ENCODE peak calls at places on chromosomes 7 and 10, in six cellular contexts. One of them, this sample, is unnamed.

GRCh38 chr10:79933961-79934360 is 14.9 kb downstream of the SFTPD start:
- DNase-seq in mammary epithelial cell: no peak
- DNase-seq in fibroblast of lung: peak
- DNase-seq in upper lobe of right lung: no peak
- DNase-seq in CD4-positive, alpha-beta memory T cell: no peak
- DNase-seq in neuronal stem cell: no peak
- DNase-seq in this sample: no peak

GRCh38 chr7:50584793-50585399 is 19.7 kb upstream of the DDC start:
- DNase-seq in mammary epithelial cell: peak
- DNase-seq in fibroblast of lung: no peak
- DNase-seq in upper lobe of right lung: no peak
- DNase-seq in CD4-positive, alpha-beta memory T cell: no peak
- DNase-seq in neuronal stem cell: no peak
- DNase-seq in this sample: peak

GRCh38 chr7:2621948-2622640 is 9.7 kb upstream of the TTYH3 start:
- DNase-seq in mammary epithelial cell: no peak
- DNase-seq in fibroblast of lung: no peak
- DNase-seq in upper lobe of right lung: no peak
- DNase-seq in CD4-positive, alpha-beta memory T cell: no peak
- DNase-seq in neuronal stem cell: no peak
- DNase-seq in this sample: no peak

GRCh38 chr10:113578766-113579165 is 25.9 kb downstream of the HABP2 start:
- DNase-seq in mammary epithelial cell: no peak
- DNase-seq in fibroblast of lung: no peak
- DNase-seq in upper lobe of right lung: no peak
- DNase-seq in CD4-positive, alpha-beta memory T cell: no peak
- DNase-seq in neuronal stem cell: no peak
- DNase-seq in this sample: no peak

GRCh38 chr10:77824893-77825292 is 101.7 kb downstream of the DLG5 start:
- DNase-seq in mammary epithelial cell: no peak
- DNase-seq in fibroblast of lung: no peak
- DNase-seq in upper lobe of right lung: no peak
- DNase-seq in CD4-positive, alpha-beta memory T cell: no peak
- DNase-seq in neuronal stem cell: no peak
- DNase-seq in this sample: no peak

GRCh38 chr10:107733328-107733727 is 568.8 kb upstream of the SORCS1 start:
- DNase-seq in mammary epithelial cell: peak
- DNase-seq in fibroblast of lung: peak
- DNase-seq in upper lobe of right lung: no peak
- DNase-seq in CD4-positive, alpha-beta memory T cell: no peak
- DNase-seq in neuronal stem cell: no peak
- DNase-seq in this sample: no peak

GRCh38 chr10:1392127-1392526 is 335.9 kb downstream of the WDR37 start:
- DNase-seq in mammary epithelial cell: no peak
- DNase-seq in fibroblast of lung: no peak
- DNase-seq in upper lobe of right lung: no peak
- DNase-seq in CD4-positive, alpha-beta memory T cell: no peak
- DNase-seq in neuronal stem cell: no peak
- DNase-seq in this sample: no peak

GRCh38 chr10:75444781-75445386 is 13.5 kb downstream of the LRMDA start:
- DNase-seq in mammary epithelial cell: no peak
- DNase-seq in fibroblast of lung: peak
- DNase-seq in upper lobe of right lung: no peak
- DNase-seq in CD4-positive, alpha-beta memory T cell: no peak
- DNase-seq in neuronal stem cell: no peak
- DNase-seq in this sample: no peak

GRCh38 chr7:101586971-101587370 is 42.1 kb downstream of the MYL10 start:
- DNase-seq in mammary epithelial cell: no peak
- DNase-seq in fibroblast of lung: no peak
- DNase-seq in upper lobe of right lung: no peak
- DNase-seq in CD4-positive, alpha-beta memory T cell: no peak
- DNase-seq in neuronal stem cell: no peak
- DNase-seq in this sample: no peak

GRCh38 chr7:99984593-99984992 is 8.8 kb upstream of the AZGP1 start:
- DNase-seq in mammary epithelial cell: no peak
- DNase-seq in fibroblast of lung: no peak
- DNase-seq in upper lobe of right lung: peak
- DNase-seq in CD4-positive, alpha-beta memory T cell: no peak
- DNase-seq in neuronal stem cell: no peak
- DNase-seq in this sample: no peak

GRCh38 chr10:30963994-30964930 is 67.4 kb downstream of the ZNF438 start:
- DNase-seq in mammary epithelial cell: no peak
- DNase-seq in fibroblast of lung: no peak
- DNase-seq in upper lobe of right lung: no peak
- DNase-seq in CD4-positive, alpha-beta memory T cell: no peak
- DNase-seq in neuronal stem cell: no peak
- DNase-seq in this sample: no peak

GRCh38 chr7:78326189-78326588 is 527.6 kb downstream of the PHTF2 start:
- DNase-seq in mammary epithelial cell: peak
- DNase-seq in fibroblast of lung: peak
- DNase-seq in upper lobe of right lung: no peak
- DNase-seq in CD4-positive, alpha-beta memory T cell: no peak
- DNase-seq in neuronal stem cell: no peak
- DNase-seq in this sample: peak

GRCh38 chr10:78134919-78135318 is 101.3 kb downstream of the RPS24 start:
- DNase-seq in mammary epithelial cell: no peak
- DNase-seq in fibroblast of lung: no peak
- DNase-seq in upper lobe of right lung: no peak
- DNase-seq in CD4-positive, alpha-beta memory T cell: no peak
- DNase-seq in neuronal stem cell: no peak
- DNase-seq in this sample: no peak

GRCh38 chr10:209357-209756 is 74.1 kb downstream of the ZMYND11 start:
- DNase-seq in mammary epithelial cell: no peak
- DNase-seq in fibroblast of lung: peak
- DNase-seq in upper lobe of right lung: no peak
- DNase-seq in CD4-positive, alpha-beta memory T cell: no peak
- DNase-seq in neuronal stem cell: no peak
- DNase-seq in this sample: no peak

GRCh38 chr10:15084502-15084922 is 4.1 kb downstream of the ACBD7 start:
- DNase-seq in mammary epithelial cell: peak
- DNase-seq in fibroblast of lung: peak
- DNase-seq in upper lobe of right lung: no peak
- DNase-seq in CD4-positive, alpha-beta memory T cell: peak
- DNase-seq in neuronal stem cell: peak
- DNase-seq in this sample: peak

GRCh38 chr7:40330408-40330807 is 195.6 kb downstream of the SUGCT start:
- DNase-seq in mammary epithelial cell: no peak
- DNase-seq in fibroblast of lung: no peak
- DNase-seq in upper lobe of right lung: no peak
- DNase-seq in CD4-positive, alpha-beta memory T cell: no peak
- DNase-seq in neuronal stem cell: no peak
- DNase-seq in this sample: no peak

GRCh38 chr10:77189056-77189455 is 448.6 kb downstream of the KCNMA1 start:
- DNase-seq in mammary epithelial cell: no peak
- DNase-seq in fibroblast of lung: no peak
- DNase-seq in upper lobe of right lung: no peak
- DNase-seq in CD4-positive, alpha-beta memory T cell: no peak
- DNase-seq in neuronal stem cell: no peak
- DNase-seq in this sample: no peak

GRCh38 chr7:3922175-3922635 is 621.2 kb downstream of the SDK1 start:
- DNase-seq in mammary epithelial cell: peak
- DNase-seq in fibroblast of lung: peak
- DNase-seq in upper lobe of right lung: no peak
- DNase-seq in CD4-positive, alpha-beta memory T cell: no peak
- DNase-seq in neuronal stem cell: peak
- DNase-seq in this sample: peak

GRCh38 chr10:72242675-72243074 is 26.6 kb upstream of the ASCC1 start:
- DNase-seq in mammary epithelial cell: no peak
- DNase-seq in fibroblast of lung: peak
- DNase-seq in upper lobe of right lung: peak
- DNase-seq in CD4-positive, alpha-beta memory T cell: no peak
- DNase-seq in neuronal stem cell: no peak
- DNase-seq in this sample: no peak

GRCh38 chr7:132404261-132404660 is 172.0 kb downstream of the PLXNA4 start:
- DNase-seq in mammary epithelial cell: no peak
- DNase-seq in fibroblast of lung: no peak
- DNase-seq in upper lobe of right lung: no peak
- DNase-seq in CD4-positive, alpha-beta memory T cell: no peak
- DNase-seq in neuronal stem cell: no peak
- DNase-seq in this sample: no peak

GRCh38 chr10:99080275-99080816 is 155.3 kb downstream of the HPSE2 start:
- DNase-seq in mammary epithelial cell: no peak
- DNase-seq in fibroblast of lung: no peak
- DNase-seq in upper lobe of right lung: no peak
- DNase-seq in CD4-positive, alpha-beta memory T cell: no peak
- DNase-seq in neuronal stem cell: no peak
- DNase-seq in this sample: no peak

GRCh38 chr10:84296071-84296981 is 32.1 kb upstream of the CCSER2 start:
- DNase-seq in mammary epithelial cell: peak
- DNase-seq in fibroblast of lung: peak
- DNase-seq in upper lobe of right lung: no peak
- DNase-seq in CD4-positive, alpha-beta memory T cell: no peak
- DNase-seq in neuronal stem cell: no peak
- DNase-seq in this sample: no peak

DNA sequence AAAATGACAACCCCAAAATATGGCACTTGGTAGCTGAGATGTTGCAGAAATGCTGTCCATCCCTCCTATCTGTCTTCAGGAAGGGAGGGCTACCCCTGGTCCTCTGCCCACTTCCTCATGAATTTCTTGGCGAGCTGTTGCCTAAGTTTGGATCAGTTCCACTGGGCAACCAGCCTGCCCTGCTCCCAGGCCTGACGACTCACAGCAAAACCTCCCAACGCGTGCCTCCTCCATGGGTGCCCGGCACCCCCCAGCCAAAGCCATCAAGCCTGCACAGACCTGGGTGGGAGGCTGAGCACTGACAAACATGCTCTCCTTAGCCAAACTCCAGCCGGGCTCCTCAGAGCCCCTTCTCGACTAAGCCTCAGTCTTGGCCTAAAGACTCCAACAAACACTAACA is 8.9 kb downstream of the VSTM4 start:
- DNase-seq in mammary epithelial cell: no peak
- DNase-seq in fibroblast of lung: peak
- DNase-seq in upper lobe of right lung: no peak
- DNase-seq in CD4-positive, alpha-beta memory T cell: no peak
- DNase-seq in neuronal stem cell: no peak
- DNase-seq in this sample: no peak
- H3K27ac ChIP-seq in mammary epithelial cell: no peak
- H3K27ac ChIP-seq in fibroblast of lung: no peak
- H3K27ac ChIP-seq in upper lobe of right lung: no peak
- H3K27ac ChIP-seq in CD4-positive, alpha-beta memory T cell: no peak
- H3K27ac ChIP-seq in neuronal stem cell: no peak
- H3K27ac ChIP-seq in this sample: no peak

DNA sequence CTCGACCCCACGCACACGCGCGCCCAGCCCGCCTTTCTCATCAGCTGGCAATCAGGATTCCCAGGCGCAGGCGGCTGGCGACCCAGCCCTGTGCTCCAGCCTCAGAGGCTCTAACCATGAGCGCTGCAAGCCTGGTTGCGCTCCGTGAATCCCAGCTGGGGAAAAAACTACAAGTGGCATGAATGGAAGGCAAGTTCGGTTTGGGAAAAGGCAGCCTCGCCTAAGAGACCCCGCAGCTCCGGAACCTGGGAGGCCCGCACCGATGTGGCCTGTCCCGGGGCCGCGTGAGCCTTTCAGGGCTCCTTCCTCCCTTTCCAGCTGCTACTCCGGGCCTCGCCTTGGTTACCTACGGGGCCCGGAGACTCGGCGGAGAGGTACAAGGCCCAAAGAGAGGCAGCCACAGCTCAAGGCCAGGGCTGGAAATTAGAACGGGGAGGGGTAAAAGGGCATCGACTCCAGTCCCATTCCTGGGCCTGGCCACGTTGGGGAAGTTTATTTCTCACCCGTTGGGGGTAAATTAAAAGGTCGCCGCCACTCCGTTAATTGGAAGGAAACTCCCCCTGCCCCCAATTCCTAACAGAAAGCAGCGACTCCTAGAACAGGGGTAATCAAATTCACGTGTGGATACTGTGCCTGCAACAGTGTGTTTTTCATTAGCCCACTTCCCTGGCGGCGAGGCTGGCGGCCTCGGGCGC is 1.3 kb upstream of the HOXA9 start:
- DNase-seq in mammary epithelial cell: no peak
- DNase-seq in fibroblast of lung: no peak
- DNase-seq in upper lobe of right lung: peak
- DNase-seq in CD4-positive, alpha-beta memory T cell: no peak
- DNase-seq in neuronal stem cell: no peak
- DNase-seq in this sample: no peak
- H3K27ac ChIP-seq in mammary epithelial cell: no peak
- H3K27ac ChIP-seq in fibroblast of lung: no peak
- H3K27ac ChIP-seq in upper lobe of right lung: no peak
- H3K27ac ChIP-seq in CD4-positive, alpha-beta memory T cell: no peak
- H3K27ac ChIP-seq in neuronal stem cell: no peak
- H3K27ac ChIP-seq in this sample: peak

GRCh38 chr10:59037506-59037905 is 138.9 kb upstream of the PHYHIPL start:
- DNase-seq in mammary epithelial cell: no peak
- DNase-seq in fibroblast of lung: no peak
- DNase-seq in upper lobe of right lung: no peak
- DNase-seq in CD4-positive, alpha-beta memory T cell: no peak
- DNase-seq in neuronal stem cell: no peak
- DNase-seq in this sample: no peak
- H3K27ac ChIP-seq in mammary epithelial cell: no peak
- H3K27ac ChIP-seq in fibroblast of lung: no peak
- H3K27ac ChIP-seq in upper lobe of right lung: no peak
- H3K27ac ChIP-seq in CD4-positive, alpha-beta memory T cell: no peak
- H3K27ac ChIP-seq in neuronal stem cell: no peak
- H3K27ac ChIP-seq in this sample: no peak

DNA sequence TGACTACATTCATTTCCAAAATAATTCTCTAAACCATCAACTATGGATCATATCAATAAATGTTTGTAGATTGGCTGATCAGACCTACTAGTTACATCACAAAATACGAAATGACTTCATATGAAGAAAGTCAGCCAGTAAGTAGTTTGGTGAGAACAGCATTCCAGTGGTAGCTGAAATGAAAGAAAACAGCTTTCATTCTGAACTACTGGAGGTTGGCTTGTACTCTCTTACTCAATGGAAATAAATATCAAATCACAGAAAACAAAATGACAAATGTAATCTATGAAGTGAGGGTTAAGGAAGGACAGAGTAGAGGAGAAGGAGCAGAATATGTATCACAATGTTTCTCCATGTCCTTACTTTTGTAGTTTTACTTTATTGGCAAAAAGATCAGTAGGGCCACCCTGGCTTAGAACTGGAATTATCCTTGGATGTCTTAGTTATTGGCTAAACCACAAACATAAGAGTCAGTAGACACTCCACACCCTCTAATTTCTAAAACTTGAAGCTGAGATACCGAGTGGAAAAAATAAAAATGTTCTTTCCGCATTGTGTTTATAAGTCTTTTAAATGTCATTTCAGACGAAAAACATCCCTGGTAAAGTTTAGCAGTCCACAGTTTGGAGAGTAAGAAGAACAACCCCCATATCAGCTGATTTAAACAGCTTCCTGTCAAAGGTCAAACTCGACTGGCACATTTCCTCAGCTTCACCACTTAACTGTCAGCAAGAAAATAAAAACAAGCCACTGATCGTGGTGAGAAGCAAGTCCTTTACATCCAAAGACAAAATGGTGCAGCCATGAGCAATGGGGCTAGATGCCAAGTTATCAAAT is 74.1 kb upstream of the DGKI start:
- DNase-seq in mammary epithelial cell: no peak
- DNase-seq in fibroblast of lung: peak
- DNase-seq in upper lobe of right lung: no peak
- DNase-seq in CD4-positive, alpha-beta memory T cell: no peak
- DNase-seq in neuronal stem cell: no peak
- DNase-seq in this sample: no peak
- H3K27ac ChIP-seq in mammary epithelial cell: no peak
- H3K27ac ChIP-seq in fibroblast of lung: peak
- H3K27ac ChIP-seq in upper lobe of right lung: peak
- H3K27ac ChIP-seq in CD4-positive, alpha-beta memory T cell: no peak
- H3K27ac ChIP-seq in neuronal stem cell: no peak
- H3K27ac ChIP-seq in this sample: no peak

This sample was measured in epithelial cell of prostate.